ENCODE peak calls at places on chromosomes 1 and 21, in eight cellular contexts. J, C, K, P, S, L, R and E are unnamed samples.

GRCh38 chr1:192491804-192492554 is 83.6 kb upstream of the RGS1 start:
- DNase-seq in L (no peak), P (no peak), J (no peak), S (no peak), R (no peak), K (no peak), C (no peak), E (no peak)

GRCh38 chr1:3060601-3061551 is 8.1 kb upstream of the PRDM16 start:
- DNase-seq in P (no peak), L (peak; percentile 63), S (no peak), J (no peak), C (peak; percentile 37), K (no peak), R (no peak), E (no peak)

GRCh38 chr1:65068202-65069011 is 79.6 kb upstream of the AK4 start:
- DNase-seq in J (no peak), P (no peak), S (no peak), C (no peak), L (no peak), R (peak; percentile 34), K (no peak), E (no peak)

GRCh38 chr21:44845418-44846200 is 27.7 kb upstream of the SUMO3 start:
- DNase-seq in C (peak; percentile 66), L (no peak), P (peak; percentile 46), J (peak; percentile 57), R (peak; percentile 87), K (peak; percentile 51), S (peak; percentile 95), E (no peak)

GRCh38 chr1:155013632-155014031 is 11.0 kb downstream of the ZBTB7B start:
- DNase-seq in S (no peak), C (no peak), R (no peak), L (no peak), J (no peak), K (no peak), P (no peak), E (no peak)

GRCh38 chr1:152957561-152957960 is 10.6 kb downstream of the SPRR5 start:
- DNase-seq in P (no peak), K (no peak), J (no peak), L (no peak), C (no peak), R (no peak), S (no peak), E (no peak)

GRCh38 chr1:198291036-198291435 is 134.2 kb downstream of the NEK7 start:
- DNase-seq in C (no peak), L (no peak), R (no peak), P (no peak), K (no peak), S (peak; percentile 78), J (no peak), E (no peak)

GRCh38 chr1:180775801-180776200 is 136.9 kb upstream of the KIAA1614 start:
- DNase-seq in P (no peak), C (no peak), J (no peak), S (no peak), K (no peak), L (no peak), R (no peak), E (no peak)

GRCh38 chr1:170661646-170662411 is 2.1 kb upstream of the PRRX1 start:
- DNase-seq in S (peak; percentile 80), J (no peak), L (no peak), K (no peak), C (peak; percentile 38), P (no peak), R (peak; percentile 41), E (peak; percentile 78)

GRCh38 chr1:33123266-33123665 is 42.3 kb downstream of the AZIN2 start:
- DNase-seq in R (no peak), J (no peak), S (no peak), K (no peak), P (no peak), L (no peak), C (no peak), E (no peak)

GRCh38 chr21:30044447-30045064 is 104.8 kb upstream of the GRIK1 start:
- DNase-seq in J (peak; percentile 29), L (no peak), C (no peak), S (peak; percentile 46), P (no peak), R (no peak), K (no peak), E (no peak)

GRCh38 chr1:42165511-42166210 is 1.1 kb upstream of the GUCA2A start:
- DNase-seq in S (peak; percentile 71), C (peak; percentile 93), J (peak; percentile 86), P (no peak), K (no peak), L (no peak), R (no peak), E (no peak)

GRCh38 chr21:45041351-45041805 is 33.0 kb upstream of the ADARB1 start:
- DNase-seq in L (peak; percentile 95), J (no peak), R (no peak), C (no peak), P (peak; percentile 77), K (peak; percentile 95), S (no peak), E (no peak)

GRCh38 chr1:65310078-65310587 is 790 bp downstream of the DNAJC6 start:
- DNase-seq in S (no peak), P (no peak), R (no peak), C (no peak), L (no peak), K (no peak), J (no peak), E (peak; percentile 45)

GRCh38 chr1:169570172-169570574 is 16.1 kb downstream of the F5 start:
- DNase-seq in J (peak; percentile 69), P (no peak), L (no peak), R (no peak), C (no peak), K (no peak), S (no peak), E (no peak)

GRCh38 chr1:16143566-16144324 is 12.1 kb downstream of the EPHA2 start:
- DNase-seq in J (peak; percentile 92), C (peak; percentile 66), S (peak; percentile 70), L (no peak), K (no peak), P (no peak), R (no peak), E (no peak)

GRCh38 chr1:91781371-91781825 is 104.6 kb downstream of the TGFBR3 start:
- DNase-seq in J (no peak), C (no peak), S (no peak), L (no peak), R (no peak), K (no peak), P (no peak), E (no peak)

GRCh38 chr21:33443174-33443573 is 36.6 kb downstream of the TMEM50B start:
- DNase-seq in S (peak; percentile 22), C (no peak), L (no peak), R (no peak), P (no peak), K (no peak), J (no peak), E (no peak)

GRCh38 chr1:4483031-4483625 is 171.3 kb upstream of the AJAP1 start:
- DNase-seq in S (no peak), R (no peak), L (no peak), J (no peak), P (no peak), C (no peak), K (no peak), E (no peak)

GRCh38 chr1:231817813-231818212 is 191.2 kb downstream of the DISC1 start:
- DNase-seq in P (no peak), J (no peak), L (no peak), K (no peak), S (no peak), R (no peak), C (no peak), E (no peak)

GRCh38 chr1:98706173-98706848 is 44.8 kb downstream of the SNX7 start:
- DNase-seq in J (no peak), P (no peak), S (no peak), R (no peak), C (no peak), L (no peak), K (no peak), E (no peak)

GRCh38 chr1:98211271-98211840 is 290.5 kb upstream of the DPYD start:
- DNase-seq in C (no peak), L (no peak), J (no peak), P (no peak), S (no peak), R (no peak), K (no peak), E (no peak)

GRCh38 chr1:70486676-70487470 is 75.8 kb downstream of the CTH start:
- DNase-seq in S (no peak), J (no peak), L (peak; percentile 68), R (no peak), K (no peak), P (no peak), C (no peak), E (no peak)
- TF ChIP-seq CTCF in S (no peak), J (no peak), L (no peak), R (no peak), K (no peak), P (no peak), C (no peak), E (no peak)

DNA sequence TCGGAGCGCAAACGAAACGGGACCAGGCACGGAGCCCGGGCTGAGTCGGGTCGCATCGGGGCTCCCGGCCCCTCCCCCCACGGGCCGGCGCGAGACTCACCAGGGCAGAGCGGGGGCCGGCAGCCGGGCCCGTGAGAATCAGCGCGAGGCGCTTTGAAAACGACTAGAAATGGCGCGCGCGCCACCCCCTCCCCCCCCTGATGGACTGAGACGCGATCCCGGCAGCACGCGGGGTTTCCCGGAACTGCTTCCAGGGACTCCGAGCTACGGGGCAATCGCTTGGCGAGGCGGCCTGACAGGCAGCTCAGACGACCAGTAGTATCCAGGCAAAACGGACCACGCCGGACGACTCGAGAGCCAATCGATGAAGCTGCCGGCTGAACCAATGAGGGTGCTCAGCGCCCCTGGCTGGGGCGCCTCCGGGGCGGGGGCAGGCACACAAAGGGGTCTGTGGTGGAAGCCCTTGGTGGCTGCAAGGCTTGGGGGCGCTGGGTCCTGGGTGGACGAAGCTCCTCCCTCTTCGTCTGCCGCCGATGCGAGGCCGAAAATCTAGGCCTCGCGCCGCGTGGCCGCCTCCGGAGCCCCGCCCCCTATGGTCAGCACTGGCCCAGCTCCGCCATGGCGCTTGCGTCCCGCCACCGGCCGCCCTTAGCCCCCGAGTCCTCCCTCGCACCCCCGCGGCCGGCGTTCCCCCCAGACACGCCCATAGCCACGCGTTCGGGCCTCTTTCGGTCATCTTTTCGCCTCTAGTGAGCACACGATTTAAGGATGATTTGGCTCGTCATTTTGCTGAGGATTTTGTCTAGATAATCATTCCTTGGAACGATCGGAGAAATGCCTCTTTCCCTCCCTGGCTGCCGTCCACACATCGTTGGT is at the start of gene HNRNPR:
- DNase-seq in K (peak; percentile 99), P (peak; percentile 98), J (peak; percentile 99), L (peak; percentile 100), R (peak; percentile 99), S (peak; percentile 100), C (peak; percentile 99), E (peak; percentile 44)
- TF ChIP-seq CTCF in K (peak; percentile 10), P (no peak), J (no peak), L (no peak), R (no peak), S (no peak), C (no peak), E (no peak)

GRCh38 chr21:43268804-43269186 is 100.0 kb downstream of the CRYAA start:
- DNase-seq in P (no peak), J (no peak), C (no peak), R (no peak), S (no peak), K (no peak), L (no peak), E (no peak)
- TF ChIP-seq CTCF in P (no peak), J (no peak), C (no peak), R (no peak), S (no peak), K (no peak), L (no peak), E (no peak)

GRCh38 chr1:93448292-93448982 is 519 bp downstream of the FNBP1L start:
- DNase-seq in P (no peak), K (no peak), L (no peak), S (peak; percentile 88), C (no peak), J (peak; percentile 73), R (peak; percentile 59), E (peak; percentile 35)
- TF ChIP-seq CTCF in P (no peak), K (no peak), L (no peak), S (peak; percentile 30), C (no peak), J (no peak), R (no peak), E (no peak)